ENCODE peak calls at places on chromosome 15, in five cellular contexts. One of them, this sample, is unnamed.

GRCh38 chr15:77869021-77869895 is 208.3 kb downstream of the TBC1D2B start:
- DNase-seq in psoas muscle: peak
- DNase-seq in cardiac fibroblast: peak
- DNase-seq in Peyer's patch: no peak
- DNase-seq in progenitor cell of endocrine pancreas: no peak
- DNase-seq in this sample: no peak

GRCh38 chr15:51736646-51737537 is 563 bp downstream of the LYSMD2 start:
- DNase-seq in psoas muscle: peak
- DNase-seq in cardiac fibroblast: peak
- DNase-seq in Peyer's patch: peak
- DNase-seq in progenitor cell of endocrine pancreas: peak
- DNase-seq in this sample: peak

GRCh38 chr15:92316586-92317295 is 76.9 kb upstream of the ST8SIA2 start:
- DNase-seq in psoas muscle: no peak
- DNase-seq in cardiac fibroblast: no peak
- DNase-seq in Peyer's patch: no peak
- DNase-seq in progenitor cell of endocrine pancreas: no peak
- DNase-seq in this sample: no peak

GRCh38 chr15:69160976-69161877 is 792 bp downstream of the GLCE start:
- DNase-seq in psoas muscle: peak
- DNase-seq in cardiac fibroblast: peak
- DNase-seq in Peyer's patch: peak
- DNase-seq in progenitor cell of endocrine pancreas: peak
- DNase-seq in this sample: peak

GRCh38 chr15:21262851-21263400 is 177.4 kb downstream of the POTEB3 start:
- DNase-seq in psoas muscle: no peak
- DNase-seq in cardiac fibroblast: no peak
- DNase-seq in Peyer's patch: no peak
- DNase-seq in progenitor cell of endocrine pancreas: no peak
- DNase-seq in this sample: no peak

GRCh38 chr15:63025460-63025859 is 17.1 kb upstream of the TPM1 start:
- DNase-seq in psoas muscle: no peak
- DNase-seq in cardiac fibroblast: no peak
- DNase-seq in Peyer's patch: no peak
- DNase-seq in progenitor cell of endocrine pancreas: no peak
- DNase-seq in this sample: no peak

GRCh38 chr15:78739996-78740903 is 71.0 kb downstream of the ADAMTS7 start:
- DNase-seq in psoas muscle: peak
- DNase-seq in cardiac fibroblast: peak
- DNase-seq in Peyer's patch: peak
- DNase-seq in progenitor cell of endocrine pancreas: no peak
- DNase-seq in this sample: peak

GRCh38 chr15:38048001-38048455 is 113.6 kb downstream of the TMCO5A start:
- DNase-seq in psoas muscle: no peak
- DNase-seq in cardiac fibroblast: no peak
- DNase-seq in Peyer's patch: no peak
- DNase-seq in progenitor cell of endocrine pancreas: no peak
- DNase-seq in this sample: no peak

GRCh38 chr15:89673162-89673506 is 6.0 kb downstream of the PLIN1 start:
- DNase-seq in psoas muscle: no peak
- DNase-seq in cardiac fibroblast: peak
- DNase-seq in Peyer's patch: peak
- DNase-seq in progenitor cell of endocrine pancreas: peak
- DNase-seq in this sample: peak

GRCh38 chr15:81133782-81134461 is at the start of gene CFAP161:
- DNase-seq in psoas muscle: peak
- DNase-seq in cardiac fibroblast: peak
- DNase-seq in Peyer's patch: peak
- DNase-seq in progenitor cell of endocrine pancreas: peak
- DNase-seq in this sample: peak

GRCh38 chr15:85693277-85693676 is 101.4 kb downstream of the KLHL25 start:
- DNase-seq in psoas muscle: no peak
- DNase-seq in cardiac fibroblast: no peak
- DNase-seq in Peyer's patch: no peak
- DNase-seq in progenitor cell of endocrine pancreas: no peak
- DNase-seq in this sample: no peak

GRCh38 chr15:42037650-42038049 is 16.8 kb upstream of the PLA2G4E start:
- DNase-seq in psoas muscle: no peak
- DNase-seq in cardiac fibroblast: no peak
- DNase-seq in Peyer's patch: no peak
- DNase-seq in progenitor cell of endocrine pancreas: no peak
- DNase-seq in this sample: no peak

GRCh38 chr15:77999486-77999885 is 78.0 kb downstream of the TBC1D2B start:
- DNase-seq in psoas muscle: no peak
- DNase-seq in cardiac fibroblast: no peak
- DNase-seq in Peyer's patch: no peak
- DNase-seq in progenitor cell of endocrine pancreas: no peak
- DNase-seq in this sample: no peak

GRCh38 chr15:81820236-81820635 is 225.6 kb downstream of the MEX3B start:
- DNase-seq in psoas muscle: no peak
- DNase-seq in cardiac fibroblast: no peak
- DNase-seq in Peyer's patch: no peak
- DNase-seq in progenitor cell of endocrine pancreas: no peak
- DNase-seq in this sample: no peak

GRCh38 chr15:38029741-38030140 is 95.3 kb downstream of the TMCO5A start:
- DNase-seq in psoas muscle: no peak
- DNase-seq in cardiac fibroblast: peak
- DNase-seq in Peyer's patch: no peak
- DNase-seq in progenitor cell of endocrine pancreas: no peak
- DNase-seq in this sample: no peak

GRCh38 chr15:85284497-85284896 is 95.9 kb upstream of the AKAP13 start:
- DNase-seq in psoas muscle: no peak
- DNase-seq in cardiac fibroblast: no peak
- DNase-seq in Peyer's patch: peak
- DNase-seq in progenitor cell of endocrine pancreas: no peak
- DNase-seq in this sample: no peak

GRCh38 chr15:37099321-37100108 is 834 bp downstream of the MEIS2 start:
- DNase-seq in psoas muscle: peak
- DNase-seq in cardiac fibroblast: peak
- DNase-seq in Peyer's patch: no peak
- DNase-seq in progenitor cell of endocrine pancreas: no peak
- DNase-seq in this sample: peak

GRCh38 chr15:42918047-42918446 is 2.5 kb downstream of the TTBK2 start:
- DNase-seq in psoas muscle: no peak
- DNase-seq in cardiac fibroblast: no peak
- DNase-seq in Peyer's patch: no peak
- DNase-seq in progenitor cell of endocrine pancreas: no peak
- DNase-seq in this sample: no peak

GRCh38 chr15:37093480-37094410 is 6.6 kb downstream of the MEIS2 start:
- DNase-seq in psoas muscle: no peak
- DNase-seq in cardiac fibroblast: peak
- DNase-seq in Peyer's patch: no peak
- DNase-seq in progenitor cell of endocrine pancreas: no peak
- DNase-seq in this sample: no peak

GRCh38 chr15:49769225-49769624 is 148.4 kb downstream of the DTWD1 start:
- DNase-seq in psoas muscle: no peak
- DNase-seq in cardiac fibroblast: no peak
- DNase-seq in Peyer's patch: no peak
- DNase-seq in progenitor cell of endocrine pancreas: no peak
- DNase-seq in this sample: no peak

GRCh38 chr15:94582368-94582767 is 351.0 kb downstream of the MCTP2 start:
- DNase-seq in psoas muscle: no peak
- DNase-seq in cardiac fibroblast: no peak
- DNase-seq in Peyer's patch: no peak
- DNase-seq in progenitor cell of endocrine pancreas: peak
- DNase-seq in this sample: peak

GRCh38 chr15:66883322-66883911 is 181.4 kb downstream of the SMAD6 start:
- DNase-seq in psoas muscle: peak
- DNase-seq in cardiac fibroblast: peak
- DNase-seq in Peyer's patch: peak
- DNase-seq in progenitor cell of endocrine pancreas: peak
- DNase-seq in this sample: peak

GRCh38 chr15:35630985-35631384 is 85.0 kb upstream of the DPH6 start:
- DNase-seq in psoas muscle: no peak
- DNase-seq in cardiac fibroblast: no peak
- DNase-seq in Peyer's patch: no peak
- DNase-seq in progenitor cell of endocrine pancreas: no peak
- DNase-seq in this sample: no peak

GRCh38 chr15:40282144-40282869 is 557 bp downstream of the ANKRD63 start:
- DNase-seq in psoas muscle: peak
- DNase-seq in cardiac fibroblast: peak
- DNase-seq in Peyer's patch: peak
- DNase-seq in progenitor cell of endocrine pancreas: peak
- DNase-seq in this sample: peak
- TF ChIP-seq CTCF in psoas muscle: peak
- TF ChIP-seq CTCF in cardiac fibroblast: no peak
- TF ChIP-seq CTCF in Peyer's patch: no peak
- TF ChIP-seq CTCF in progenitor cell of endocrine pancreas: peak
- TF ChIP-seq CTCF in this sample: no peak

DNA sequence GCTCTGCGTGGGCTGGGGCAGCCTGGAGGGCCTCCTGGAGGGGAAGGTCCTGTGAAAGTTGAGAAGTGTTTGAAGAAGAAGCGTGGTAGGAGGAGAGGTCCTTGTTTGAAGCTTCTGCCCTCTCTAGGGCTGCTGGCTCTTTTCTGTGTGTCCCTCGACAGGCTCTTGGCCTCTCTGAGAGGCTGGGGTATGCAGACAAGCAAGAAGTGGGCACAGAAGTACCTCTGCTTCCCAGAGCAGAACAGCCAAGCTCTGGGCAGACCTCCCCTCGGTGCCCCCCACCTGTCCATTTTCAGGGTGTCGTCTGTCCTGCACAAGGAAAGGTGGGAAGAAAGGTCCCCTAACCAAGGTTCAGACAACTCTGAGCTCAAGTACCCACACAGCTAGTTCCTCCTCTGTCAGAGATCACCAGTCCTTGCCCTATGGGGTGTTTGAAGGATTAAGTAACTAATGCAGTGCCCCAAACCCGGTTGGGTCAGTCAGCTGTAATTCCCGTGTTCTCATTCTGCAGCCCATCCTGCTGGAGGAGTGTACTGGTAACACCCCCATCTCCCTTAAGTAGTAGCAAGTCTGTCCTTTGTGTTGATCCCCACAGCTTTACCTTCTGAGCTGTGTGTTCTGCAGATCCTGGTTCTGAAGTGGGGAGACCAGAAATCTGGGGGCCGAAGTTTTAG is 6.3 kb downstream of the CSK start:
- DNase-seq in psoas muscle: no peak
- DNase-seq in cardiac fibroblast: no peak
- DNase-seq in Peyer's patch: no peak
- DNase-seq in progenitor cell of endocrine pancreas: no peak
- DNase-seq in this sample: no peak
- TF ChIP-seq CTCF in psoas muscle: no peak
- TF ChIP-seq CTCF in cardiac fibroblast: no peak
- TF ChIP-seq CTCF in Peyer's patch: no peak
- TF ChIP-seq CTCF in progenitor cell of endocrine pancreas: no peak
- TF ChIP-seq CTCF in this sample: no peak

GRCh38 chr15:58223432-58223831 is 85.3 kb downstream of the AQP9 start:
- DNase-seq in psoas muscle: no peak
- DNase-seq in cardiac fibroblast: no peak
- DNase-seq in Peyer's patch: no peak
- DNase-seq in progenitor cell of endocrine pancreas: no peak
- DNase-seq in this sample: no peak

GRCh38 chr15:58227706-58228543 is 89.7 kb downstream of the AQP9 start:
- DNase-seq in psoas muscle: peak
- DNase-seq in cardiac fibroblast: peak
- DNase-seq in Peyer's patch: peak
- DNase-seq in progenitor cell of endocrine pancreas: peak
- DNase-seq in this sample: peak

GRCh38 chr15:58221591-58222241 is 83.5 kb downstream of the AQP9 start:
- DNase-seq in psoas muscle: no peak
- DNase-seq in cardiac fibroblast: peak
- DNase-seq in Peyer's patch: no peak
- DNase-seq in progenitor cell of endocrine pancreas: no peak
- DNase-seq in this sample: peak

GRCh38 chr15:58224068-58224467 is 85.9 kb downstream of the AQP9 start:
- DNase-seq in psoas muscle: peak
- DNase-seq in cardiac fibroblast: no peak
- DNase-seq in Peyer's patch: no peak
- DNase-seq in progenitor cell of endocrine pancreas: no peak
- DNase-seq in this sample: no peak

DNA sequence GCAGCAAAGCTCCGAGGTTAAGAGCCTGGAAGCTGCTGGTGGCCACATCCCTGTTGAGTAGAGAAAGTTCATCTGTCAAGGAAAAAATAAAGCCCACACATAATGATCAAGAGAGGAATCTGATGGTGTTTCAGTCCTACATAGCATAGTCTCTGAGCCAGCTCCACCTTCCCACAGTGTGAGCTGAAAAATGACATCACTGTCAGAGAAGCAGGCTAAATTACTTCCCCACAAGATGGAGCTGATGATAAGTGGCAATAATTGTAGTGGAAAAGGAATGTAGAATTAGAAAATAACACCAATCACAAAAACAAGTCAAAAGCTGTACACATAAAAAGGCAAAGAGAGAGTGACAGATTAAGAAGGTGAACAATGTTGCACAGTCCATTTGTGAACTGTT is 84.5 kb downstream of the AQP9 start:
- DNase-seq in psoas muscle: no peak
- DNase-seq in cardiac fibroblast: no peak
- DNase-seq in Peyer's patch: no peak
- DNase-seq in progenitor cell of endocrine pancreas: no peak
- DNase-seq in this sample: no peak
- TF ChIP-seq CTCF in psoas muscle: no peak
- TF ChIP-seq CTCF in cardiac fibroblast: no peak
- TF ChIP-seq CTCF in Peyer's patch: no peak
- TF ChIP-seq CTCF in progenitor cell of endocrine pancreas: no peak
- TF ChIP-seq CTCF in this sample: no peak

GRCh38 chr15:98647774-98648653 is at the start of gene IGF1R:
- DNase-seq in psoas muscle: peak
- DNase-seq in cardiac fibroblast: peak
- DNase-seq in Peyer's patch: peak
- DNase-seq in progenitor cell of endocrine pancreas: peak
- DNase-seq in this sample: peak

GRCh38 chr15:98650871-98651481 is 2.6 kb downstream of the IGF1R start:
- DNase-seq in psoas muscle: no peak
- DNase-seq in cardiac fibroblast: peak
- DNase-seq in Peyer's patch: peak
- DNase-seq in progenitor cell of endocrine pancreas: no peak
- DNase-seq in this sample: no peak

GRCh38 chr15:98649996-98650870 is 1.9 kb downstream of the IGF1R start:
- DNase-seq in psoas muscle: peak
- DNase-seq in cardiac fibroblast: peak
- DNase-seq in Peyer's patch: peak
- DNase-seq in progenitor cell of endocrine pancreas: peak
- DNase-seq in this sample: no peak

GRCh38 chr15:98648654-98649537 is 557 bp downstream of the IGF1R start:
- DNase-seq in psoas muscle: peak
- DNase-seq in cardiac fibroblast: peak
- DNase-seq in Peyer's patch: peak
- DNase-seq in progenitor cell of endocrine pancreas: peak
- DNase-seq in this sample: peak

GRCh38 chr15:98649621-98649995 is 1.3 kb downstream of the IGF1R start:
- DNase-seq in psoas muscle: peak
- DNase-seq in cardiac fibroblast: peak
- DNase-seq in Peyer's patch: peak
- DNase-seq in progenitor cell of endocrine pancreas: peak
- DNase-seq in this sample: no peak
- TF ChIP-seq CTCF in psoas muscle: peak
- TF ChIP-seq CTCF in cardiac fibroblast: peak
- TF ChIP-seq CTCF in Peyer's patch: no peak
- TF ChIP-seq CTCF in progenitor cell of endocrine pancreas: peak
- TF ChIP-seq CTCF in this sample: peak

This sample was measured in Caco-2.